ENCODE peak calls at places on chromosomes 2 and 18, in nine cellular contexts. One of them, this sample, is unnamed.
A peak's percentile ranks its signal among the peaks of the same experiment; 100 is the strongest.

GRCh38 chr2:214575030-214575949 is 164.4 kb downstream of the VWC2L start:
- DNase-seq in hepatocyte: no peak
- DNase-seq in HCT116: no peak
- DNase-seq in PC-3: peak; percentile 25
- DNase-seq in MM.1S: no peak
- DNase-seq in GM23248: no peak
- DNase-seq in SK-N-SH: no peak
- DNase-seq in neural progenitor cell: no peak
- DNase-seq in GM23338: no peak
- DNase-seq in this sample: no peak

GRCh38 chr18:41752826-41753225 is 202.2 kb upstream of the PIK3C3 start:
- DNase-seq in SK-N-SH: no peak
- DNase-seq in hepatocyte: no peak
- DNase-seq in GM23248: no peak
- DNase-seq in neural progenitor cell: no peak
- DNase-seq in HCT116: no peak
- DNase-seq in PC-3: no peak
- DNase-seq in GM23338: no peak
- DNase-seq in MM.1S: no peak
- DNase-seq in this sample: no peak

GRCh38 chr2:60440080-60440753 is 113.2 kb downstream of the BCL11A start:
- DNase-seq in neural progenitor cell: no peak
- DNase-seq in PC-3: no peak
- DNase-seq in GM23248: no peak
- DNase-seq in hepatocyte: no peak
- DNase-seq in GM23338: no peak
- DNase-seq in SK-N-SH: no peak
- DNase-seq in HCT116: no peak
- DNase-seq in MM.1S: no peak
- DNase-seq in this sample: peak; percentile 45

GRCh38 chr2:69766014-69766413 is 24.1 kb downstream of the ANXA4 start:
- DNase-seq in MM.1S: no peak
- DNase-seq in SK-N-SH: no peak
- DNase-seq in hepatocyte: no peak
- DNase-seq in GM23248: no peak
- DNase-seq in neural progenitor cell: no peak
- DNase-seq in GM23338: no peak
- DNase-seq in HCT116: no peak
- DNase-seq in PC-3: peak; percentile 79
- DNase-seq in this sample: no peak

GRCh38 chr2:196399736-196400691 is 228.6 kb upstream of the STK17B start:
- DNase-seq in hepatocyte: peak; percentile 39
- DNase-seq in SK-N-SH: no peak
- DNase-seq in GM23248: peak; percentile 94
- DNase-seq in neural progenitor cell: no peak
- DNase-seq in GM23338: no peak
- DNase-seq in MM.1S: no peak
- DNase-seq in HCT116: peak; percentile 40
- DNase-seq in PC-3: peak; percentile 79
- DNase-seq in this sample: no peak

GRCh38 chr2:134897932-134898331 is 20.7 kb upstream of the CCNT2 start:
- DNase-seq in SK-N-SH: peak; percentile 9
- DNase-seq in hepatocyte: no peak
- DNase-seq in HCT116: peak; percentile 15
- DNase-seq in GM23338: peak; percentile 24
- DNase-seq in MM.1S: peak; percentile 20
- DNase-seq in GM23248: peak; percentile 46
- DNase-seq in neural progenitor cell: no peak
- DNase-seq in PC-3: peak; percentile 47
- DNase-seq in this sample: peak; percentile 26

GRCh38 chr2:69989422-69990128 is 28.1 kb upstream of the ASPRV1 start:
- DNase-seq in PC-3: peak; percentile 75
- DNase-seq in MM.1S: no peak
- DNase-seq in SK-N-SH: no peak
- DNase-seq in neural progenitor cell: no peak
- DNase-seq in GM23248: no peak
- DNase-seq in HCT116: no peak
- DNase-seq in GM23338: no peak
- DNase-seq in hepatocyte: no peak
- DNase-seq in this sample: no peak

GRCh38 chr18:77138270-77138669 is 5.7 kb upstream of the MBP start:
- DNase-seq in MM.1S: no peak
- DNase-seq in HCT116: no peak
- DNase-seq in hepatocyte: no peak
- DNase-seq in PC-3: no peak
- DNase-seq in GM23338: no peak
- DNase-seq in SK-N-SH: no peak
- DNase-seq in GM23248: peak; percentile 32
- DNase-seq in neural progenitor cell: no peak
- DNase-seq in this sample: no peak

GRCh38 chr2:240794178-240794721 is 25.8 kb downstream of the KIF1A start:
- DNase-seq in hepatocyte: no peak
- DNase-seq in SK-N-SH: no peak
- DNase-seq in MM.1S: no peak
- DNase-seq in PC-3: no peak
- DNase-seq in GM23338: no peak
- DNase-seq in HCT116: no peak
- DNase-seq in neural progenitor cell: no peak
- DNase-seq in GM23248: no peak
- DNase-seq in this sample: no peak

GRCh38 chr2:13585732-13586131 is 869.0 kb downstream of the TRIB2 start:
- DNase-seq in hepatocyte: no peak
- DNase-seq in neural progenitor cell: no peak
- DNase-seq in HCT116: no peak
- DNase-seq in SK-N-SH: no peak
- DNase-seq in PC-3: no peak
- DNase-seq in GM23248: no peak
- DNase-seq in GM23338: no peak
- DNase-seq in MM.1S: no peak
- DNase-seq in this sample: no peak

GRCh38 chr18:68500551-68500950 is 214.4 kb downstream of the TMX3 start:
- DNase-seq in neural progenitor cell: no peak
- DNase-seq in PC-3: no peak
- DNase-seq in GM23338: no peak
- DNase-seq in GM23248: no peak
- DNase-seq in HCT116: no peak
- DNase-seq in SK-N-SH: no peak
- DNase-seq in hepatocyte: no peak
- DNase-seq in MM.1S: no peak
- DNase-seq in this sample: no peak

GRCh38 chr2:21011876-21012556 is 31.9 kb downstream of the APOB start:
- DNase-seq in PC-3: no peak
- DNase-seq in MM.1S: no peak
- DNase-seq in SK-N-SH: no peak
- DNase-seq in HCT116: no peak
- DNase-seq in neural progenitor cell: no peak
- DNase-seq in GM23248: no peak
- DNase-seq in GM23338: no peak
- DNase-seq in hepatocyte: no peak
- DNase-seq in this sample: no peak

GRCh38 chr2:73749314-73749713 is 12.2 kb upstream of the TPRKB start:
- DNase-seq in neural progenitor cell: no peak
- DNase-seq in GM23338: no peak
- DNase-seq in hepatocyte: no peak
- DNase-seq in GM23248: no peak
- DNase-seq in PC-3: no peak
- DNase-seq in HCT116: no peak
- DNase-seq in SK-N-SH: no peak
- DNase-seq in MM.1S: no peak
- DNase-seq in this sample: no peak

GRCh38 chr18:74880706-74881289 is 283.1 kb downstream of the ZNF407 start:
- DNase-seq in GM23248: no peak
- DNase-seq in GM23338: no peak
- DNase-seq in neural progenitor cell: no peak
- DNase-seq in MM.1S: no peak
- DNase-seq in HCT116: no peak
- DNase-seq in hepatocyte: no peak
- DNase-seq in PC-3: no peak
- DNase-seq in SK-N-SH: peak; percentile 36
- DNase-seq in this sample: no peak

GRCh38 chr2:180573951-180574350 is 406.5 kb upstream of the UBE2E3 start:
- DNase-seq in GM23338: no peak
- DNase-seq in neural progenitor cell: no peak
- DNase-seq in GM23248: peak; percentile 51
- DNase-seq in PC-3: peak; percentile 97
- DNase-seq in SK-N-SH: no peak
- DNase-seq in MM.1S: no peak
- DNase-seq in HCT116: peak; percentile 72
- DNase-seq in hepatocyte: no peak
- DNase-seq in this sample: no peak
- TF ChIP-seq EZH2phosphoT487 in GM23338: no peak
- TF ChIP-seq EZH2phosphoT487 in neural progenitor cell: no peak
- TF ChIP-seq EZH2phosphoT487 in GM23248: no peak
- TF ChIP-seq EZH2phosphoT487 in PC-3: no peak
- TF ChIP-seq EZH2phosphoT487 in SK-N-SH: no peak
- TF ChIP-seq EZH2phosphoT487 in MM.1S: no peak
- TF ChIP-seq EZH2phosphoT487 in HCT116: no peak
- TF ChIP-seq EZH2phosphoT487 in hepatocyte: no peak
- TF ChIP-seq EZH2phosphoT487 in this sample: no peak

GRCh38 chr2:177078416-177078815 is 134.2 kb upstream of the HNRNPA3 start:
- DNase-seq in GM23248: peak; percentile 73
- DNase-seq in MM.1S: no peak
- DNase-seq in SK-N-SH: no peak
- DNase-seq in neural progenitor cell: no peak
- DNase-seq in GM23338: no peak
- DNase-seq in hepatocyte: peak; percentile 5
- DNase-seq in PC-3: no peak
- DNase-seq in HCT116: no peak
- DNase-seq in this sample: no peak
- TF ChIP-seq EZH2phosphoT487 in GM23248: no peak
- TF ChIP-seq EZH2phosphoT487 in MM.1S: no peak
- TF ChIP-seq EZH2phosphoT487 in SK-N-SH: no peak
- TF ChIP-seq EZH2phosphoT487 in neural progenitor cell: no peak
- TF ChIP-seq EZH2phosphoT487 in GM23338: no peak
- TF ChIP-seq EZH2phosphoT487 in hepatocyte: no peak
- TF ChIP-seq EZH2phosphoT487 in PC-3: no peak
- TF ChIP-seq EZH2phosphoT487 in HCT116: no peak
- TF ChIP-seq EZH2phosphoT487 in this sample: no peak

GRCh38 chr18:55522011-55522410 is 66.0 kb downstream of the TCF4 start:
- DNase-seq in neural progenitor cell: peak; percentile 65
- DNase-seq in PC-3: peak; percentile 46
- DNase-seq in MM.1S: peak; percentile 27
- DNase-seq in SK-N-SH: no peak
- DNase-seq in GM23338: peak; percentile 91
- DNase-seq in hepatocyte: peak; percentile 48
- DNase-seq in GM23248: no peak
- DNase-seq in HCT116: no peak
- DNase-seq in this sample: peak; percentile 32
- TF ChIP-seq EZH2phosphoT487 in neural progenitor cell: no peak
- TF ChIP-seq EZH2phosphoT487 in PC-3: no peak
- TF ChIP-seq EZH2phosphoT487 in MM.1S: no peak
- TF ChIP-seq EZH2phosphoT487 in SK-N-SH: no peak
- TF ChIP-seq EZH2phosphoT487 in GM23338: no peak
- TF ChIP-seq EZH2phosphoT487 in hepatocyte: no peak
- TF ChIP-seq EZH2phosphoT487 in GM23248: no peak
- TF ChIP-seq EZH2phosphoT487 in HCT116: no peak
- TF ChIP-seq EZH2phosphoT487 in this sample: no peak

GRCh38 chr2:181188605-181189004 is 208.2 kb downstream of the UBE2E3 start:
- DNase-seq in PC-3: no peak
- DNase-seq in HCT116: no peak
- DNase-seq in neural progenitor cell: no peak
- DNase-seq in GM23338: no peak
- DNase-seq in GM23248: no peak
- DNase-seq in MM.1S: no peak
- DNase-seq in hepatocyte: no peak
- DNase-seq in SK-N-SH: no peak
- DNase-seq in this sample: no peak

GRCh38 chr2:181193550-181193949 is 213.1 kb downstream of the UBE2E3 start:
- DNase-seq in neural progenitor cell: no peak
- DNase-seq in GM23248: no peak
- DNase-seq in PC-3: no peak
- DNase-seq in hepatocyte: no peak
- DNase-seq in GM23338: no peak
- DNase-seq in SK-N-SH: no peak
- DNase-seq in MM.1S: no peak
- DNase-seq in HCT116: no peak
- DNase-seq in this sample: no peak

GRCh38 chr2:181185948-181186347 is 205.5 kb downstream of the UBE2E3 start:
- DNase-seq in GM23338: no peak
- DNase-seq in GM23248: peak; percentile 48
- DNase-seq in MM.1S: no peak
- DNase-seq in SK-N-SH: no peak
- DNase-seq in HCT116: no peak
- DNase-seq in hepatocyte: no peak
- DNase-seq in neural progenitor cell: no peak
- DNase-seq in PC-3: peak; percentile 21
- DNase-seq in this sample: no peak

GRCh38 chr2:181189932-181190331 is 209.5 kb downstream of the UBE2E3 start:
- DNase-seq in hepatocyte: no peak
- DNase-seq in SK-N-SH: no peak
- DNase-seq in neural progenitor cell: no peak
- DNase-seq in PC-3: peak; percentile 50
- DNase-seq in GM23248: no peak
- DNase-seq in HCT116: no peak
- DNase-seq in GM23338: no peak
- DNase-seq in MM.1S: no peak
- DNase-seq in this sample: no peak

DNA sequence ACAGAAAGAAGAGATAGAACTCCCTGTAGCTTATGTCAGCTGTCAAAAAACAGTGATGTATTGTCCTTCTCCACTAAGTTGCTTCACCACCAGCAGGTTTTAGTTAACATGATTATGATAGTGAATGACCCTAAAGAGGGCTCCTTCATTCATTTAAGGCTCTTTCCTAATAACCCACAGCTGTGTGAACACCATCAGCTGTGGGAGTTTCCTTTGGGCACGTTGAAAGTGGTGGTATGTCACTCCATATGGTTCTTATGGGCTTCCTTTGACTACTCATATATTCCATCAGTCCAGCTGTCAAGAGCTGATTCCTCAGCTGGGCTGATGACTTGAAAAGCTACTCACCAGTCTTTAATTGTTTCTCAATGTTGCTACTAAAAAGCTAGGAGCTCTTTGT is 210.3 kb downstream of the UBE2E3 start:
- DNase-seq in hepatocyte: no peak
- DNase-seq in SK-N-SH: no peak
- DNase-seq in GM23338: no peak
- DNase-seq in GM23248: peak; percentile 8
- DNase-seq in MM.1S: no peak
- DNase-seq in HCT116: no peak
- DNase-seq in PC-3: no peak
- DNase-seq in neural progenitor cell: peak; percentile 13
- DNase-seq in this sample: no peak
- TF ChIP-seq EZH2phosphoT487 in hepatocyte: no peak
- TF ChIP-seq EZH2phosphoT487 in SK-N-SH: no peak
- TF ChIP-seq EZH2phosphoT487 in GM23338: no peak
- TF ChIP-seq EZH2phosphoT487 in GM23248: no peak
- TF ChIP-seq EZH2phosphoT487 in MM.1S: no peak
- TF ChIP-seq EZH2phosphoT487 in HCT116: no peak
- TF ChIP-seq EZH2phosphoT487 in PC-3: no peak
- TF ChIP-seq EZH2phosphoT487 in neural progenitor cell: no peak
- TF ChIP-seq EZH2phosphoT487 in this sample: no peak

GRCh38 chr2:38549066-38549465 is 53.7 kb downstream of the HNRNPLL start:
- DNase-seq in GM23338: no peak
- DNase-seq in hepatocyte: no peak
- DNase-seq in PC-3: no peak
- DNase-seq in neural progenitor cell: no peak
- DNase-seq in GM23248: no peak
- DNase-seq in SK-N-SH: no peak
- DNase-seq in MM.1S: no peak
- DNase-seq in HCT116: no peak
- DNase-seq in this sample: no peak
- TF ChIP-seq EZH2phosphoT487 in GM23338: no peak
- TF ChIP-seq EZH2phosphoT487 in hepatocyte: no peak
- TF ChIP-seq EZH2phosphoT487 in PC-3: no peak
- TF ChIP-seq EZH2phosphoT487 in neural progenitor cell: no peak
- TF ChIP-seq EZH2phosphoT487 in GM23248: no peak
- TF ChIP-seq EZH2phosphoT487 in SK-N-SH: no peak
- TF ChIP-seq EZH2phosphoT487 in MM.1S: no peak
- TF ChIP-seq EZH2phosphoT487 in HCT116: no peak
- TF ChIP-seq EZH2phosphoT487 in this sample: no peak